ENCODE peak calls at places on chromosomes 5 and 9, in six cellular contexts. One of them, this sample, is unnamed.

GRCh38 chr9:72675586-72675985 is 154.2 kb downstream of the TMC1 start:
- DNase-seq in activated T-helper 1 cell treated with anti-CD3 and anti-CD28 coated beads, Interleukin-12 subunit alpha, Interleukin-12 subunit beta, Interleukin-2, Interleukin-4 antibody, amounts not matched to agents 30 ng/mL and 10 ng/mL and 1 ng/mL, durations not matched to agents 14 hours and 24 hours and 36 hours: no peak
- DNase-seq in activated T-cell treated with anti-CD3 and anti-CD28 coated beads, Interleukin-2, amount 50 U/mL, for 72 hours: no peak
- DNase-seq in fibroblast of lung: peak
- DNase-seq in activated CD4-positive, CD25-positive, alpha-beta regulatory T cell treated with anti-CD3 and anti-CD28 coated beads, Interleukin-2, amount 50 U/mL, for 72 hours: no peak
- DNase-seq in spleen: no peak
- DNase-seq in this sample: no peak

GRCh38 chr9:114315723-114316363 is 7.1 kb upstream of the ORM1 start:
- DNase-seq in activated CD4-positive, CD25-positive, alpha-beta regulatory T cell treated with anti-CD3 and anti-CD28 coated beads, Interleukin-2, amount 50 U/mL, for 72 hours: no peak
- DNase-seq in activated T-helper 1 cell treated with anti-CD3 and anti-CD28 coated beads, Interleukin-12 subunit alpha, Interleukin-12 subunit beta, Interleukin-2, Interleukin-4 antibody, amounts not matched to agents 30 ng/mL and 10 ng/mL and 1 ng/mL, durations not matched to agents 14 hours and 24 hours and 36 hours: no peak
- DNase-seq in spleen: peak
- DNase-seq in fibroblast of lung: no peak
- DNase-seq in activated T-cell treated with anti-CD3 and anti-CD28 coated beads, Interleukin-2, amount 50 U/mL, for 72 hours: no peak
- DNase-seq in this sample: no peak

GRCh38 chr9:130235558-130236435 is 29.8 kb upstream of the HMCN2 start:
- DNase-seq in fibroblast of lung: peak
- DNase-seq in activated CD4-positive, CD25-positive, alpha-beta regulatory T cell treated with anti-CD3 and anti-CD28 coated beads, Interleukin-2, amount 50 U/mL, for 72 hours: peak
- DNase-seq in activated T-cell treated with anti-CD3 and anti-CD28 coated beads, Interleukin-2, amount 50 U/mL, for 72 hours: peak
- DNase-seq in spleen: peak
- DNase-seq in activated T-helper 1 cell treated with anti-CD3 and anti-CD28 coated beads, Interleukin-12 subunit alpha, Interleukin-12 subunit beta, Interleukin-2, Interleukin-4 antibody, amounts not matched to agents 30 ng/mL and 10 ng/mL and 1 ng/mL, durations not matched to agents 14 hours and 24 hours and 36 hours: peak
- DNase-seq in this sample: peak

GRCh38 chr5:157026789-157027424 is 32.0 kb downstream of the HAVCR1 start:
- DNase-seq in fibroblast of lung: no peak
- DNase-seq in activated T-cell treated with anti-CD3 and anti-CD28 coated beads, Interleukin-2, amount 50 U/mL, for 72 hours: no peak
- DNase-seq in spleen: no peak
- DNase-seq in activated T-helper 1 cell treated with anti-CD3 and anti-CD28 coated beads, Interleukin-12 subunit alpha, Interleukin-12 subunit beta, Interleukin-2, Interleukin-4 antibody, amounts not matched to agents 30 ng/mL and 10 ng/mL and 1 ng/mL, durations not matched to agents 14 hours and 24 hours and 36 hours: no peak
- DNase-seq in activated CD4-positive, CD25-positive, alpha-beta regulatory T cell treated with anti-CD3 and anti-CD28 coated beads, Interleukin-2, amount 50 U/mL, for 72 hours: no peak
- DNase-seq in this sample: no peak

GRCh38 chr5:159174511-159175168 is 34.7 kb downstream of the RNF145 start:
- DNase-seq in spleen: no peak
- DNase-seq in activated T-helper 1 cell treated with anti-CD3 and anti-CD28 coated beads, Interleukin-12 subunit alpha, Interleukin-12 subunit beta, Interleukin-2, Interleukin-4 antibody, amounts not matched to agents 30 ng/mL and 10 ng/mL and 1 ng/mL, durations not matched to agents 14 hours and 24 hours and 36 hours: no peak
- DNase-seq in activated T-cell treated with anti-CD3 and anti-CD28 coated beads, Interleukin-2, amount 50 U/mL, for 72 hours: no peak
- DNase-seq in activated CD4-positive, CD25-positive, alpha-beta regulatory T cell treated with anti-CD3 and anti-CD28 coated beads, Interleukin-2, amount 50 U/mL, for 72 hours: no peak
- DNase-seq in fibroblast of lung: no peak
- DNase-seq in this sample: no peak

GRCh38 chr5:56358703-56359428 is 125.7 kb upstream of the ANKRD55 start:
- DNase-seq in activated T-helper 1 cell treated with anti-CD3 and anti-CD28 coated beads, Interleukin-12 subunit alpha, Interleukin-12 subunit beta, Interleukin-2, Interleukin-4 antibody, amounts not matched to agents 30 ng/mL and 10 ng/mL and 1 ng/mL, durations not matched to agents 14 hours and 24 hours and 36 hours: no peak
- DNase-seq in activated CD4-positive, CD25-positive, alpha-beta regulatory T cell treated with anti-CD3 and anti-CD28 coated beads, Interleukin-2, amount 50 U/mL, for 72 hours: no peak
- DNase-seq in spleen: no peak
- DNase-seq in activated T-cell treated with anti-CD3 and anti-CD28 coated beads, Interleukin-2, amount 50 U/mL, for 72 hours: no peak
- DNase-seq in fibroblast of lung: no peak
- DNase-seq in this sample: no peak

GRCh38 chr5:96809898-96810297 is 2.2 kb upstream of the ERAP1 start:
- DNase-seq in activated T-cell treated with anti-CD3 and anti-CD28 coated beads, Interleukin-2, amount 50 U/mL, for 72 hours: peak
- DNase-seq in fibroblast of lung: no peak
- DNase-seq in activated T-helper 1 cell treated with anti-CD3 and anti-CD28 coated beads, Interleukin-12 subunit alpha, Interleukin-12 subunit beta, Interleukin-2, Interleukin-4 antibody, amounts not matched to agents 30 ng/mL and 10 ng/mL and 1 ng/mL, durations not matched to agents 14 hours and 24 hours and 36 hours: peak
- DNase-seq in activated CD4-positive, CD25-positive, alpha-beta regulatory T cell treated with anti-CD3 and anti-CD28 coated beads, Interleukin-2, amount 50 U/mL, for 72 hours: no peak
- DNase-seq in spleen: no peak
- DNase-seq in this sample: no peak

GRCh38 chr5:83357621-83358231 is 113.8 kb upstream of the VCAN start:
- DNase-seq in fibroblast of lung: no peak
- DNase-seq in activated T-cell treated with anti-CD3 and anti-CD28 coated beads, Interleukin-2, amount 50 U/mL, for 72 hours: no peak
- DNase-seq in activated CD4-positive, CD25-positive, alpha-beta regulatory T cell treated with anti-CD3 and anti-CD28 coated beads, Interleukin-2, amount 50 U/mL, for 72 hours: no peak
- DNase-seq in spleen: no peak
- DNase-seq in activated T-helper 1 cell treated with anti-CD3 and anti-CD28 coated beads, Interleukin-12 subunit alpha, Interleukin-12 subunit beta, Interleukin-2, Interleukin-4 antibody, amounts not matched to agents 30 ng/mL and 10 ng/mL and 1 ng/mL, durations not matched to agents 14 hours and 24 hours and 36 hours: no peak
- DNase-seq in this sample: no peak

GRCh38 chr9:23683021-23683431 is 143.0 kb downstream of the ELAVL2 start:
- DNase-seq in activated CD4-positive, CD25-positive, alpha-beta regulatory T cell treated with anti-CD3 and anti-CD28 coated beads, Interleukin-2, amount 50 U/mL, for 72 hours: no peak
- DNase-seq in activated T-cell treated with anti-CD3 and anti-CD28 coated beads, Interleukin-2, amount 50 U/mL, for 72 hours: no peak
- DNase-seq in spleen: no peak
- DNase-seq in activated T-helper 1 cell treated with anti-CD3 and anti-CD28 coated beads, Interleukin-12 subunit alpha, Interleukin-12 subunit beta, Interleukin-2, Interleukin-4 antibody, amounts not matched to agents 30 ng/mL and 10 ng/mL and 1 ng/mL, durations not matched to agents 14 hours and 24 hours and 36 hours: no peak
- DNase-seq in fibroblast of lung: no peak
- DNase-seq in this sample: no peak

GRCh38 chr5:134432174-134432573 is 20.5 kb upstream of the CDKN2AIPNL start:
- DNase-seq in spleen: peak
- DNase-seq in activated T-helper 1 cell treated with anti-CD3 and anti-CD28 coated beads, Interleukin-12 subunit alpha, Interleukin-12 subunit beta, Interleukin-2, Interleukin-4 antibody, amounts not matched to agents 30 ng/mL and 10 ng/mL and 1 ng/mL, durations not matched to agents 14 hours and 24 hours and 36 hours: no peak
- DNase-seq in fibroblast of lung: no peak
- DNase-seq in activated CD4-positive, CD25-positive, alpha-beta regulatory T cell treated with anti-CD3 and anti-CD28 coated beads, Interleukin-2, amount 50 U/mL, for 72 hours: no peak
- DNase-seq in activated T-cell treated with anti-CD3 and anti-CD28 coated beads, Interleukin-2, amount 50 U/mL, for 72 hours: peak
- DNase-seq in this sample: no peak

GRCh38 chr9:133974631-133975341 is 17.3 kb downstream of the VAV2 start:
- DNase-seq in activated T-helper 1 cell treated with anti-CD3 and anti-CD28 coated beads, Interleukin-12 subunit alpha, Interleukin-12 subunit beta, Interleukin-2, Interleukin-4 antibody, amounts not matched to agents 30 ng/mL and 10 ng/mL and 1 ng/mL, durations not matched to agents 14 hours and 24 hours and 36 hours: no peak
- DNase-seq in fibroblast of lung: no peak
- DNase-seq in spleen: peak
- DNase-seq in activated CD4-positive, CD25-positive, alpha-beta regulatory T cell treated with anti-CD3 and anti-CD28 coated beads, Interleukin-2, amount 50 U/mL, for 72 hours: no peak
- DNase-seq in activated T-cell treated with anti-CD3 and anti-CD28 coated beads, Interleukin-2, amount 50 U/mL, for 72 hours: no peak
- DNase-seq in this sample: no peak

GRCh38 chr5:154199263-154199662 is 8.7 kb downstream of the GALNT10 start:
- DNase-seq in spleen: no peak
- DNase-seq in fibroblast of lung: no peak
- DNase-seq in activated T-cell treated with anti-CD3 and anti-CD28 coated beads, Interleukin-2, amount 50 U/mL, for 72 hours: no peak
- DNase-seq in activated CD4-positive, CD25-positive, alpha-beta regulatory T cell treated with anti-CD3 and anti-CD28 coated beads, Interleukin-2, amount 50 U/mL, for 72 hours: no peak
- DNase-seq in activated T-helper 1 cell treated with anti-CD3 and anti-CD28 coated beads, Interleukin-12 subunit alpha, Interleukin-12 subunit beta, Interleukin-2, Interleukin-4 antibody, amounts not matched to agents 30 ng/mL and 10 ng/mL and 1 ng/mL, durations not matched to agents 14 hours and 24 hours and 36 hours: no peak
- DNase-seq in this sample: no peak

GRCh38 chr5:96687812-96688453 is 25.8 kb downstream of the CAST start:
- DNase-seq in activated T-helper 1 cell treated with anti-CD3 and anti-CD28 coated beads, Interleukin-12 subunit alpha, Interleukin-12 subunit beta, Interleukin-2, Interleukin-4 antibody, amounts not matched to agents 30 ng/mL and 10 ng/mL and 1 ng/mL, durations not matched to agents 14 hours and 24 hours and 36 hours: no peak
- DNase-seq in spleen: no peak
- DNase-seq in activated T-cell treated with anti-CD3 and anti-CD28 coated beads, Interleukin-2, amount 50 U/mL, for 72 hours: no peak
- DNase-seq in fibroblast of lung: peak
- DNase-seq in activated CD4-positive, CD25-positive, alpha-beta regulatory T cell treated with anti-CD3 and anti-CD28 coated beads, Interleukin-2, amount 50 U/mL, for 72 hours: no peak
- DNase-seq in this sample: no peak

GRCh38 chr9:89281106-89281505 is 29.9 kb upstream of the CKS2 start:
- DNase-seq in fibroblast of lung: no peak
- DNase-seq in activated CD4-positive, CD25-positive, alpha-beta regulatory T cell treated with anti-CD3 and anti-CD28 coated beads, Interleukin-2, amount 50 U/mL, for 72 hours: no peak
- DNase-seq in spleen: no peak
- DNase-seq in activated T-helper 1 cell treated with anti-CD3 and anti-CD28 coated beads, Interleukin-12 subunit alpha, Interleukin-12 subunit beta, Interleukin-2, Interleukin-4 antibody, amounts not matched to agents 30 ng/mL and 10 ng/mL and 1 ng/mL, durations not matched to agents 14 hours and 24 hours and 36 hours: no peak
- DNase-seq in activated T-cell treated with anti-CD3 and anti-CD28 coated beads, Interleukin-2, amount 50 U/mL, for 72 hours: no peak
- DNase-seq in this sample: no peak

GRCh38 chr9:135141183-135141774 is 53.8 kb downstream of the OLFM1 start:
- DNase-seq in fibroblast of lung: no peak
- DNase-seq in activated T-cell treated with anti-CD3 and anti-CD28 coated beads, Interleukin-2, amount 50 U/mL, for 72 hours: no peak
- DNase-seq in activated CD4-positive, CD25-positive, alpha-beta regulatory T cell treated with anti-CD3 and anti-CD28 coated beads, Interleukin-2, amount 50 U/mL, for 72 hours: no peak
- DNase-seq in spleen: no peak
- DNase-seq in activated T-helper 1 cell treated with anti-CD3 and anti-CD28 coated beads, Interleukin-12 subunit alpha, Interleukin-12 subunit beta, Interleukin-2, Interleukin-4 antibody, amounts not matched to agents 30 ng/mL and 10 ng/mL and 1 ng/mL, durations not matched to agents 14 hours and 24 hours and 36 hours: no peak
- DNase-seq in this sample: no peak

GRCh38 chr5:82019342-82020138 is 47.7 kb downstream of the ATG10 start:
- DNase-seq in fibroblast of lung: no peak
- DNase-seq in spleen: no peak
- DNase-seq in activated T-helper 1 cell treated with anti-CD3 and anti-CD28 coated beads, Interleukin-12 subunit alpha, Interleukin-12 subunit beta, Interleukin-2, Interleukin-4 antibody, amounts not matched to agents 30 ng/mL and 10 ng/mL and 1 ng/mL, durations not matched to agents 14 hours and 24 hours and 36 hours: no peak
- DNase-seq in activated CD4-positive, CD25-positive, alpha-beta regulatory T cell treated with anti-CD3 and anti-CD28 coated beads, Interleukin-2, amount 50 U/mL, for 72 hours: no peak
- DNase-seq in activated T-cell treated with anti-CD3 and anti-CD28 coated beads, Interleukin-2, amount 50 U/mL, for 72 hours: no peak
- DNase-seq in this sample: no peak

GRCh38 chr9:112162644-112163413 is 12.3 kb downstream of the SUSD1 start:
- DNase-seq in activated T-helper 1 cell treated with anti-CD3 and anti-CD28 coated beads, Interleukin-12 subunit alpha, Interleukin-12 subunit beta, Interleukin-2, Interleukin-4 antibody, amounts not matched to agents 30 ng/mL and 10 ng/mL and 1 ng/mL, durations not matched to agents 14 hours and 24 hours and 36 hours: no peak
- DNase-seq in spleen: no peak
- DNase-seq in activated T-cell treated with anti-CD3 and anti-CD28 coated beads, Interleukin-2, amount 50 U/mL, for 72 hours: no peak
- DNase-seq in fibroblast of lung: no peak
- DNase-seq in activated CD4-positive, CD25-positive, alpha-beta regulatory T cell treated with anti-CD3 and anti-CD28 coated beads, Interleukin-2, amount 50 U/mL, for 72 hours: no peak
- DNase-seq in this sample: no peak

GRCh38 chr5:126106032-126106431 is 317.2 kb upstream of the GRAMD2B start:
- DNase-seq in activated T-cell treated with anti-CD3 and anti-CD28 coated beads, Interleukin-2, amount 50 U/mL, for 72 hours: no peak
- DNase-seq in fibroblast of lung: peak
- DNase-seq in spleen: no peak
- DNase-seq in activated T-helper 1 cell treated with anti-CD3 and anti-CD28 coated beads, Interleukin-12 subunit alpha, Interleukin-12 subunit beta, Interleukin-2, Interleukin-4 antibody, amounts not matched to agents 30 ng/mL and 10 ng/mL and 1 ng/mL, durations not matched to agents 14 hours and 24 hours and 36 hours: no peak
- DNase-seq in activated CD4-positive, CD25-positive, alpha-beta regulatory T cell treated with anti-CD3 and anti-CD28 coated beads, Interleukin-2, amount 50 U/mL, for 72 hours: no peak
- DNase-seq in this sample: no peak

GRCh38 chr9:134895849-134896833 is 15.5 kb downstream of the FCN2 start:
- DNase-seq in activated T-helper 1 cell treated with anti-CD3 and anti-CD28 coated beads, Interleukin-12 subunit alpha, Interleukin-12 subunit beta, Interleukin-2, Interleukin-4 antibody, amounts not matched to agents 30 ng/mL and 10 ng/mL and 1 ng/mL, durations not matched to agents 14 hours and 24 hours and 36 hours: no peak
- DNase-seq in activated CD4-positive, CD25-positive, alpha-beta regulatory T cell treated with anti-CD3 and anti-CD28 coated beads, Interleukin-2, amount 50 U/mL, for 72 hours: no peak
- DNase-seq in activated T-cell treated with anti-CD3 and anti-CD28 coated beads, Interleukin-2, amount 50 U/mL, for 72 hours: no peak
- DNase-seq in spleen: no peak
- DNase-seq in fibroblast of lung: peak
- DNase-seq in this sample: peak

GRCh38 chr9:31776471-31776870 is 608.0 kb upstream of the ACO1 start:
- DNase-seq in activated CD4-positive, CD25-positive, alpha-beta regulatory T cell treated with anti-CD3 and anti-CD28 coated beads, Interleukin-2, amount 50 U/mL, for 72 hours: no peak
- DNase-seq in activated T-helper 1 cell treated with anti-CD3 and anti-CD28 coated beads, Interleukin-12 subunit alpha, Interleukin-12 subunit beta, Interleukin-2, Interleukin-4 antibody, amounts not matched to agents 30 ng/mL and 10 ng/mL and 1 ng/mL, durations not matched to agents 14 hours and 24 hours and 36 hours: no peak
- DNase-seq in spleen: no peak
- DNase-seq in activated T-cell treated with anti-CD3 and anti-CD28 coated beads, Interleukin-2, amount 50 U/mL, for 72 hours: no peak
- DNase-seq in fibroblast of lung: no peak
- DNase-seq in this sample: no peak

GRCh38 chr9:114112778-114113585 is 13.9 kb upstream of the KIF12 start:
- DNase-seq in activated T-cell treated with anti-CD3 and anti-CD28 coated beads, Interleukin-2, amount 50 U/mL, for 72 hours: no peak
- DNase-seq in activated T-helper 1 cell treated with anti-CD3 and anti-CD28 coated beads, Interleukin-12 subunit alpha, Interleukin-12 subunit beta, Interleukin-2, Interleukin-4 antibody, amounts not matched to agents 30 ng/mL and 10 ng/mL and 1 ng/mL, durations not matched to agents 14 hours and 24 hours and 36 hours: no peak
- DNase-seq in fibroblast of lung: peak
- DNase-seq in activated CD4-positive, CD25-positive, alpha-beta regulatory T cell treated with anti-CD3 and anti-CD28 coated beads, Interleukin-2, amount 50 U/mL, for 72 hours: no peak
- DNase-seq in spleen: peak
- DNase-seq in this sample: no peak

GRCh38 chr5:1467341-1468246 is 22.4 kb upstream of the SLC6A3 start:
- DNase-seq in activated T-helper 1 cell treated with anti-CD3 and anti-CD28 coated beads, Interleukin-12 subunit alpha, Interleukin-12 subunit beta, Interleukin-2, Interleukin-4 antibody, amounts not matched to agents 30 ng/mL and 10 ng/mL and 1 ng/mL, durations not matched to agents 14 hours and 24 hours and 36 hours: no peak
- DNase-seq in spleen: peak
- DNase-seq in fibroblast of lung: no peak
- DNase-seq in activated T-cell treated with anti-CD3 and anti-CD28 coated beads, Interleukin-2, amount 50 U/mL, for 72 hours: no peak
- DNase-seq in activated CD4-positive, CD25-positive, alpha-beta regulatory T cell treated with anti-CD3 and anti-CD28 coated beads, Interleukin-2, amount 50 U/mL, for 72 hours: no peak
- DNase-seq in this sample: no peak

GRCh38 chr9:6978591-6978990 is 220.8 kb downstream of the KDM4C start:
- DNase-seq in spleen: no peak
- DNase-seq in activated T-cell treated with anti-CD3 and anti-CD28 coated beads, Interleukin-2, amount 50 U/mL, for 72 hours: no peak
- DNase-seq in activated T-helper 1 cell treated with anti-CD3 and anti-CD28 coated beads, Interleukin-12 subunit alpha, Interleukin-12 subunit beta, Interleukin-2, Interleukin-4 antibody, amounts not matched to agents 30 ng/mL and 10 ng/mL and 1 ng/mL, durations not matched to agents 14 hours and 24 hours and 36 hours: no peak
- DNase-seq in activated CD4-positive, CD25-positive, alpha-beta regulatory T cell treated with anti-CD3 and anti-CD28 coated beads, Interleukin-2, amount 50 U/mL, for 72 hours: no peak
- DNase-seq in fibroblast of lung: no peak
- DNase-seq in this sample: no peak